ENCODE peak calls at places on chromosomes 6 and 20, in ten cellular contexts. One of them, this sample, is unnamed.

GRCh38 chr6:27279513-27280063 is 32.1 kb downstream of the PRSS16 start:
- DNase-seq in kidney: no peak
- DNase-seq in Peyer's patch: no peak
- DNase-seq in heart left ventricle: no peak
- DNase-seq in activated CD4-positive, CD25-positive, alpha-beta regulatory T cell treated with anti-CD3 and anti-CD28 coated beads, Interleukin-2, amount 50 U/mL, for 72 hours: no peak
- DNase-seq in non-pigmented ciliary epithelial cell: no peak
- DNase-seq in EL: peak; percentile 39
- DNase-seq in fibroblast of mammary gland: no peak
- DNase-seq in mammary epithelial cell: no peak
- DNase-seq in NT2/D1: no peak
- DNase-seq in this sample: no peak

GRCh38 chr20:62087227-62087626 is 21.5 kb upstream of the TAF4 start:
- DNase-seq in kidney: no peak
- DNase-seq in Peyer's patch: no peak
- DNase-seq in heart left ventricle: no peak
- DNase-seq in activated CD4-positive, CD25-positive, alpha-beta regulatory T cell treated with anti-CD3 and anti-CD28 coated beads, Interleukin-2, amount 50 U/mL, for 72 hours: no peak
- DNase-seq in non-pigmented ciliary epithelial cell: no peak
- DNase-seq in EL: no peak
- DNase-seq in fibroblast of mammary gland: no peak
- DNase-seq in mammary epithelial cell: no peak
- DNase-seq in NT2/D1: no peak
- DNase-seq in this sample: no peak

GRCh38 chr6:14396392-14396791 is 278.8 kb downstream of the CD83 start:
- DNase-seq in kidney: no peak
- DNase-seq in Peyer's patch: no peak
- DNase-seq in heart left ventricle: no peak
- DNase-seq in activated CD4-positive, CD25-positive, alpha-beta regulatory T cell treated with anti-CD3 and anti-CD28 coated beads, Interleukin-2, amount 50 U/mL, for 72 hours: no peak
- DNase-seq in non-pigmented ciliary epithelial cell: no peak
- DNase-seq in EL: no peak
- DNase-seq in fibroblast of mammary gland: no peak
- DNase-seq in mammary epithelial cell: no peak
- DNase-seq in NT2/D1: no peak
- DNase-seq in this sample: no peak

GRCh38 chr20:18676366-18676765 is 88.5 kb downstream of the DTD1 start:
- DNase-seq in kidney: no peak
- DNase-seq in Peyer's patch: no peak
- DNase-seq in heart left ventricle: no peak
- DNase-seq in activated CD4-positive, CD25-positive, alpha-beta regulatory T cell treated with anti-CD3 and anti-CD28 coated beads, Interleukin-2, amount 50 U/mL, for 72 hours: no peak
- DNase-seq in non-pigmented ciliary epithelial cell: no peak
- DNase-seq in EL: no peak
- DNase-seq in fibroblast of mammary gland: no peak
- DNase-seq in mammary epithelial cell: no peak
- DNase-seq in NT2/D1: no peak
- DNase-seq in this sample: no peak

GRCh38 chr6:25454141-25454540 is 175.0 kb downstream of the CARMIL1 start:
- DNase-seq in kidney: no peak
- DNase-seq in Peyer's patch: no peak
- DNase-seq in heart left ventricle: no peak
- DNase-seq in activated CD4-positive, CD25-positive, alpha-beta regulatory T cell treated with anti-CD3 and anti-CD28 coated beads, Interleukin-2, amount 50 U/mL, for 72 hours: no peak
- DNase-seq in non-pigmented ciliary epithelial cell: no peak
- DNase-seq in EL: no peak
- DNase-seq in fibroblast of mammary gland: peak; percentile 41
- DNase-seq in mammary epithelial cell: no peak
- DNase-seq in NT2/D1: no peak
- DNase-seq in this sample: no peak

GRCh38 chr6:145731432-145731831 is 3.9 kb downstream of the EPM2A start:
- DNase-seq in kidney: no peak
- DNase-seq in Peyer's patch: no peak
- DNase-seq in heart left ventricle: no peak
- DNase-seq in activated CD4-positive, CD25-positive, alpha-beta regulatory T cell treated with anti-CD3 and anti-CD28 coated beads, Interleukin-2, amount 50 U/mL, for 72 hours: no peak
- DNase-seq in non-pigmented ciliary epithelial cell: no peak
- DNase-seq in EL: peak; percentile 30
- DNase-seq in fibroblast of mammary gland: peak; percentile 22
- DNase-seq in mammary epithelial cell: no peak
- DNase-seq in NT2/D1: no peak
- DNase-seq in this sample: no peak

GRCh38 chr6:137631323-137631722 is 137.1 kb upstream of the OLIG3 start:
- DNase-seq in kidney: no peak
- DNase-seq in Peyer's patch: no peak
- DNase-seq in heart left ventricle: no peak
- DNase-seq in activated CD4-positive, CD25-positive, alpha-beta regulatory T cell treated with anti-CD3 and anti-CD28 coated beads, Interleukin-2, amount 50 U/mL, for 72 hours: no peak
- DNase-seq in non-pigmented ciliary epithelial cell: no peak
- DNase-seq in EL: no peak
- DNase-seq in fibroblast of mammary gland: no peak
- DNase-seq in mammary epithelial cell: no peak
- DNase-seq in NT2/D1: no peak
- DNase-seq in this sample: no peak

GRCh38 chr6:166500246-166500645 is 86.2 kb downstream of the RAMACL start:
- DNase-seq in kidney: no peak
- DNase-seq in Peyer's patch: no peak
- DNase-seq in heart left ventricle: no peak
- DNase-seq in activated CD4-positive, CD25-positive, alpha-beta regulatory T cell treated with anti-CD3 and anti-CD28 coated beads, Interleukin-2, amount 50 U/mL, for 72 hours: no peak
- DNase-seq in non-pigmented ciliary epithelial cell: no peak
- DNase-seq in EL: no peak
- DNase-seq in fibroblast of mammary gland: no peak
- DNase-seq in mammary epithelial cell: no peak
- DNase-seq in NT2/D1: no peak
- DNase-seq in this sample: no peak

GRCh38 chr6:170272341-170273065 is 18.4 kb downstream of the DLL1 start:
- DNase-seq in kidney: peak; percentile 68
- DNase-seq in Peyer's patch: no peak
- DNase-seq in heart left ventricle: peak; percentile 20
- DNase-seq in activated CD4-positive, CD25-positive, alpha-beta regulatory T cell treated with anti-CD3 and anti-CD28 coated beads, Interleukin-2, amount 50 U/mL, for 72 hours: no peak
- DNase-seq in non-pigmented ciliary epithelial cell: no peak
- DNase-seq in EL: no peak
- DNase-seq in fibroblast of mammary gland: no peak
- DNase-seq in mammary epithelial cell: no peak
- DNase-seq in NT2/D1: no peak
- DNase-seq in this sample: no peak

GRCh38 chr6:16318538-16318937 is 80.2 kb downstream of the GMPR start:
- DNase-seq in kidney: no peak
- DNase-seq in Peyer's patch: no peak
- DNase-seq in heart left ventricle: no peak
- DNase-seq in activated CD4-positive, CD25-positive, alpha-beta regulatory T cell treated with anti-CD3 and anti-CD28 coated beads, Interleukin-2, amount 50 U/mL, for 72 hours: no peak
- DNase-seq in non-pigmented ciliary epithelial cell: peak; percentile 64
- DNase-seq in EL: peak; percentile 72
- DNase-seq in fibroblast of mammary gland: peak; percentile 90
- DNase-seq in mammary epithelial cell: peak; percentile 60
- DNase-seq in NT2/D1: no peak
- DNase-seq in this sample: no peak

GRCh38 chr6:45654673-45655072 is 276.9 kb upstream of the SUPT3H start:
- DNase-seq in kidney: no peak
- DNase-seq in Peyer's patch: no peak
- DNase-seq in heart left ventricle: no peak
- DNase-seq in activated CD4-positive, CD25-positive, alpha-beta regulatory T cell treated with anti-CD3 and anti-CD28 coated beads, Interleukin-2, amount 50 U/mL, for 72 hours: no peak
- DNase-seq in non-pigmented ciliary epithelial cell: no peak
- DNase-seq in EL: peak; percentile 61
- DNase-seq in fibroblast of mammary gland: peak; percentile 68
- DNase-seq in mammary epithelial cell: peak; percentile 46
- DNase-seq in NT2/D1: no peak
- DNase-seq in this sample: no peak

GRCh38 chr6:164665328-164665727 is 644.1 kb downstream of the C6orf118 start:
- DNase-seq in kidney: no peak
- DNase-seq in Peyer's patch: no peak
- DNase-seq in heart left ventricle: no peak
- DNase-seq in activated CD4-positive, CD25-positive, alpha-beta regulatory T cell treated with anti-CD3 and anti-CD28 coated beads, Interleukin-2, amount 50 U/mL, for 72 hours: no peak
- DNase-seq in non-pigmented ciliary epithelial cell: no peak
- DNase-seq in EL: no peak
- DNase-seq in fibroblast of mammary gland: no peak
- DNase-seq in mammary epithelial cell: no peak
- DNase-seq in NT2/D1: no peak
- DNase-seq in this sample: no peak

GRCh38 chr20:17504326-17504897 is 26.8 kb downstream of the BFSP1 start:
- DNase-seq in kidney: no peak
- DNase-seq in Peyer's patch: no peak
- DNase-seq in heart left ventricle: no peak
- DNase-seq in activated CD4-positive, CD25-positive, alpha-beta regulatory T cell treated with anti-CD3 and anti-CD28 coated beads, Interleukin-2, amount 50 U/mL, for 72 hours: no peak
- DNase-seq in non-pigmented ciliary epithelial cell: no peak
- DNase-seq in EL: no peak
- DNase-seq in fibroblast of mammary gland: no peak
- DNase-seq in mammary epithelial cell: no peak
- DNase-seq in NT2/D1: no peak
- DNase-seq in this sample: no peak

GRCh38 chr6:63805808-63806572 is 170.4 kb downstream of the PHF3 start:
- DNase-seq in kidney: no peak
- DNase-seq in Peyer's patch: no peak
- DNase-seq in heart left ventricle: no peak
- DNase-seq in activated CD4-positive, CD25-positive, alpha-beta regulatory T cell treated with anti-CD3 and anti-CD28 coated beads, Interleukin-2, amount 50 U/mL, for 72 hours: no peak
- DNase-seq in non-pigmented ciliary epithelial cell: peak; percentile 64
- DNase-seq in EL: peak; percentile 75
- DNase-seq in fibroblast of mammary gland: peak; percentile 96
- DNase-seq in mammary epithelial cell: peak; percentile 92
- DNase-seq in NT2/D1: no peak
- DNase-seq in this sample: no peak

GRCh38 chr6:15299430-15300131 is 53.7 kb downstream of the JARID2 start:
- DNase-seq in kidney: no peak
- DNase-seq in Peyer's patch: peak; percentile 81
- DNase-seq in heart left ventricle: peak; percentile 63
- DNase-seq in activated CD4-positive, CD25-positive, alpha-beta regulatory T cell treated with anti-CD3 and anti-CD28 coated beads, Interleukin-2, amount 50 U/mL, for 72 hours: no peak
- DNase-seq in non-pigmented ciliary epithelial cell: no peak
- DNase-seq in EL: peak; percentile 65
- DNase-seq in fibroblast of mammary gland: no peak
- DNase-seq in mammary epithelial cell: no peak
- DNase-seq in NT2/D1: no peak
- DNase-seq in this sample: no peak

GRCh38 chr6:170067257-170067656 is 223.6 kb downstream of the DLL1 start:
- DNase-seq in kidney: peak; percentile 49
- DNase-seq in Peyer's patch: no peak
- DNase-seq in heart left ventricle: no peak
- DNase-seq in activated CD4-positive, CD25-positive, alpha-beta regulatory T cell treated with anti-CD3 and anti-CD28 coated beads, Interleukin-2, amount 50 U/mL, for 72 hours: peak; percentile 9
- DNase-seq in non-pigmented ciliary epithelial cell: no peak
- DNase-seq in EL: no peak
- DNase-seq in fibroblast of mammary gland: peak; percentile 33
- DNase-seq in mammary epithelial cell: no peak
- DNase-seq in NT2/D1: no peak
- DNase-seq in this sample: no peak

GRCh38 chr20:6665621-6666345 is 101.7 kb upstream of the BMP2 start:
- DNase-seq in kidney: no peak
- DNase-seq in Peyer's patch: no peak
- DNase-seq in heart left ventricle: no peak
- DNase-seq in activated CD4-positive, CD25-positive, alpha-beta regulatory T cell treated with anti-CD3 and anti-CD28 coated beads, Interleukin-2, amount 50 U/mL, for 72 hours: no peak
- DNase-seq in non-pigmented ciliary epithelial cell: no peak
- DNase-seq in EL: no peak
- DNase-seq in fibroblast of mammary gland: no peak
- DNase-seq in mammary epithelial cell: no peak
- DNase-seq in NT2/D1: peak; percentile 36
- DNase-seq in this sample: no peak

GRCh38 chr20:46088409-46089075 is 1.2 kb downstream of the NCOA5 start:
- DNase-seq in kidney: no peak
- DNase-seq in Peyer's patch: no peak
- DNase-seq in heart left ventricle: no peak
- DNase-seq in activated CD4-positive, CD25-positive, alpha-beta regulatory T cell treated with anti-CD3 and anti-CD28 coated beads, Interleukin-2, amount 50 U/mL, for 72 hours: no peak
- DNase-seq in non-pigmented ciliary epithelial cell: no peak
- DNase-seq in EL: peak; percentile 42
- DNase-seq in fibroblast of mammary gland: peak; percentile 25
- DNase-seq in mammary epithelial cell: peak; percentile 47
- DNase-seq in NT2/D1: no peak
- DNase-seq in this sample: no peak

GRCh38 chr6:107571354-107571753 is 81.4 kb downstream of the SOBP start:
- DNase-seq in kidney: no peak
- DNase-seq in Peyer's patch: no peak
- DNase-seq in heart left ventricle: no peak
- DNase-seq in activated CD4-positive, CD25-positive, alpha-beta regulatory T cell treated with anti-CD3 and anti-CD28 coated beads, Interleukin-2, amount 50 U/mL, for 72 hours: no peak
- DNase-seq in non-pigmented ciliary epithelial cell: no peak
- DNase-seq in EL: no peak
- DNase-seq in fibroblast of mammary gland: peak; percentile 3
- DNase-seq in mammary epithelial cell: no peak
- DNase-seq in NT2/D1: no peak
- DNase-seq in this sample: no peak

GRCh38 chr6:142459267-142459666 is 157.5 kb downstream of the ADGRG6 start:
- DNase-seq in kidney: no peak
- DNase-seq in Peyer's patch: no peak
- DNase-seq in heart left ventricle: no peak
- DNase-seq in activated CD4-positive, CD25-positive, alpha-beta regulatory T cell treated with anti-CD3 and anti-CD28 coated beads, Interleukin-2, amount 50 U/mL, for 72 hours: no peak
- DNase-seq in non-pigmented ciliary epithelial cell: no peak
- DNase-seq in EL: no peak
- DNase-seq in fibroblast of mammary gland: peak; percentile 26
- DNase-seq in mammary epithelial cell: peak; percentile 13
- DNase-seq in NT2/D1: no peak
- DNase-seq in this sample: no peak

GRCh38 chr6:20534906-20535305 is 649 bp downstream of the CDKAL1 start:
- DNase-seq in kidney: no peak
- DNase-seq in Peyer's patch: no peak
- DNase-seq in heart left ventricle: no peak
- DNase-seq in activated CD4-positive, CD25-positive, alpha-beta regulatory T cell treated with anti-CD3 and anti-CD28 coated beads, Interleukin-2, amount 50 U/mL, for 72 hours: no peak
- DNase-seq in non-pigmented ciliary epithelial cell: no peak
- DNase-seq in EL: peak; percentile 8
- DNase-seq in fibroblast of mammary gland: peak; percentile 39
- DNase-seq in mammary epithelial cell: peak; percentile 27
- DNase-seq in NT2/D1: no peak
- DNase-seq in this sample: no peak

GRCh38 chr20:45938727-45939438 is 4.4 kb downstream of the PCIF1 start:
- DNase-seq in kidney: no peak
- DNase-seq in Peyer's patch: no peak
- DNase-seq in heart left ventricle: no peak
- DNase-seq in activated CD4-positive, CD25-positive, alpha-beta regulatory T cell treated with anti-CD3 and anti-CD28 coated beads, Interleukin-2, amount 50 U/mL, for 72 hours: no peak
- DNase-seq in non-pigmented ciliary epithelial cell: no peak
- DNase-seq in EL: no peak
- DNase-seq in fibroblast of mammary gland: no peak
- DNase-seq in mammary epithelial cell: no peak
- DNase-seq in NT2/D1: no peak
- DNase-seq in this sample: no peak

GRCh38 chr6:89400912-89401399 is 11.1 kb downstream of the RRAGD start:
- DNase-seq in kidney: no peak
- DNase-seq in Peyer's patch: no peak
- DNase-seq in heart left ventricle: no peak
- DNase-seq in activated CD4-positive, CD25-positive, alpha-beta regulatory T cell treated with anti-CD3 and anti-CD28 coated beads, Interleukin-2, amount 50 U/mL, for 72 hours: no peak
- DNase-seq in non-pigmented ciliary epithelial cell: no peak
- DNase-seq in EL: no peak
- DNase-seq in fibroblast of mammary gland: no peak
- DNase-seq in mammary epithelial cell: no peak
- DNase-seq in NT2/D1: no peak
- DNase-seq in this sample: no peak

GRCh38 chr6:155346957-155347356 is 32.7 kb upstream of the TFB1M start:
- DNase-seq in kidney: no peak
- DNase-seq in Peyer's patch: no peak
- DNase-seq in heart left ventricle: no peak
- DNase-seq in activated CD4-positive, CD25-positive, alpha-beta regulatory T cell treated with anti-CD3 and anti-CD28 coated beads, Interleukin-2, amount 50 U/mL, for 72 hours: no peak
- DNase-seq in non-pigmented ciliary epithelial cell: no peak
- DNase-seq in EL: no peak
- DNase-seq in fibroblast of mammary gland: no peak
- DNase-seq in mammary epithelial cell: no peak
- DNase-seq in NT2/D1: no peak
- DNase-seq in this sample: no peak

GRCh38 chr6:25499851-25500250 is 152.2 kb upstream of the SCGN start:
- DNase-seq in kidney: no peak
- DNase-seq in Peyer's patch: no peak
- DNase-seq in heart left ventricle: no peak
- DNase-seq in activated CD4-positive, CD25-positive, alpha-beta regulatory T cell treated with anti-CD3 and anti-CD28 coated beads, Interleukin-2, amount 50 U/mL, for 72 hours: no peak
- DNase-seq in non-pigmented ciliary epithelial cell: no peak
- DNase-seq in EL: peak; percentile 59
- DNase-seq in fibroblast of mammary gland: no peak
- DNase-seq in mammary epithelial cell: peak; percentile 64
- DNase-seq in NT2/D1: no peak
- DNase-seq in this sample: no peak

GRCh38 chr6:52568320-52568719 is 8.5 kb downstream of the TRAM2 start:
- DNase-seq in kidney: no peak
- DNase-seq in Peyer's patch: no peak
- DNase-seq in heart left ventricle: no peak
- DNase-seq in activated CD4-positive, CD25-positive, alpha-beta regulatory T cell treated with anti-CD3 and anti-CD28 coated beads, Interleukin-2, amount 50 U/mL, for 72 hours: no peak
- DNase-seq in non-pigmented ciliary epithelial cell: no peak
- DNase-seq in EL: no peak
- DNase-seq in fibroblast of mammary gland: no peak
- DNase-seq in mammary epithelial cell: no peak
- DNase-seq in NT2/D1: no peak
- DNase-seq in this sample: no peak

GRCh38 chr6:19668710-19669109 is 168.5 kb upstream of the ID4 start:
- DNase-seq in kidney: no peak
- DNase-seq in Peyer's patch: no peak
- DNase-seq in heart left ventricle: no peak
- DNase-seq in activated CD4-positive, CD25-positive, alpha-beta regulatory T cell treated with anti-CD3 and anti-CD28 coated beads, Interleukin-2, amount 50 U/mL, for 72 hours: no peak
- DNase-seq in non-pigmented ciliary epithelial cell: no peak
- DNase-seq in EL: no peak
- DNase-seq in fibroblast of mammary gland: no peak
- DNase-seq in mammary epithelial cell: no peak
- DNase-seq in NT2/D1: no peak
- DNase-seq in this sample: no peak

GRCh38 chr6:20319520-20320357 is 81.9 kb upstream of the E2F3 start:
- DNase-seq in kidney: peak; percentile 80
- DNase-seq in Peyer's patch: peak; percentile 85
- DNase-seq in heart left ventricle: peak; percentile 48
- DNase-seq in activated CD4-positive, CD25-positive, alpha-beta regulatory T cell treated with anti-CD3 and anti-CD28 coated beads, Interleukin-2, amount 50 U/mL, for 72 hours: peak; percentile 75
- DNase-seq in non-pigmented ciliary epithelial cell: no peak
- DNase-seq in EL: no peak
- DNase-seq in fibroblast of mammary gland: no peak
- DNase-seq in mammary epithelial cell: no peak
- DNase-seq in NT2/D1: no peak
- DNase-seq in this sample: no peak

This sample was measured in breast epithelium.